ENCODE peak calls at places on chromosomes 3 and 15, in ten cellular contexts. H is epithelial cell of proximal tubule, T is PC-3, G is brain microvascular endothelial cell, I is fibroblast of pulmonary artery, O is colonic mucosa, E is ovary, X is lower lobe of right lung, F is GM12864, Q is stomach. M is an unnamed sample.

GRCh38 chr3:133930341-133930933 is 34.8 kb upstream of the RAB6B start:
- DNase-seq in E (no peak), F (no peak), X (no peak), O (peak), T (peak), I (peak), Q (no peak), G (peak), H (peak), M (no peak)

GRCh38 chr3:51734572-51734907 is 27.7 kb downstream of the GRM2 start:
- DNase-seq in G (no peak), O (no peak), Q (no peak), E (no peak), I (no peak), H (no peak), T (no peak), F (no peak), X (no peak), M (no peak)

GRCh38 chr3:23201154-23201838 is 1.8 kb upstream of the UBE2E2 start:
- DNase-seq in Q (no peak), X (no peak), F (no peak), H (no peak), E (no peak), I (peak), O (no peak), T (no peak), G (no peak), M (no peak)

GRCh38 chr3:160091441-160091840 is 102.8 kb downstream of the IL12A start:
- DNase-seq in H (no peak), I (no peak), O (no peak), T (peak), F (no peak), Q (no peak), E (no peak), G (no peak), X (no peak), M (no peak)

GRCh38 chr3:73352841-73353493 is 271.8 kb downstream of the PDZRN3 start:
- DNase-seq in F (no peak), H (no peak), G (no peak), T (no peak), E (no peak), I (no peak), X (no peak), O (no peak), Q (no peak), M (no peak)

GRCh38 chr15:46014532-46014931 is 379.7 kb downstream of the SQOR start:
- DNase-seq in E (no peak), G (no peak), I (no peak), Q (no peak), H (no peak), X (no peak), T (no peak), O (no peak), F (no peak), M (no peak)

GRCh38 chr3:128554100-128554464 is 61.1 kb upstream of the GATA2 start:
- DNase-seq in T (peak), E (no peak), X (no peak), H (peak), I (peak), Q (no peak), O (no peak), G (peak), F (no peak), M (peak)

GRCh38 chr15:88797648-88798339 is 5.4 kb upstream of the ACAN start:
- DNase-seq in E (no peak), I (no peak), H (no peak), X (no peak), Q (no peak), G (no peak), F (no peak), O (no peak), T (no peak), M (no peak)

GRCh38 chr15:28106294-28107110 is 7.4 kb upstream of the OCA2 start:
- DNase-seq in Q (no peak), X (peak), H (no peak), F (no peak), E (no peak), G (no peak), O (no peak), I (no peak), T (no peak), M (no peak)

DNA sequence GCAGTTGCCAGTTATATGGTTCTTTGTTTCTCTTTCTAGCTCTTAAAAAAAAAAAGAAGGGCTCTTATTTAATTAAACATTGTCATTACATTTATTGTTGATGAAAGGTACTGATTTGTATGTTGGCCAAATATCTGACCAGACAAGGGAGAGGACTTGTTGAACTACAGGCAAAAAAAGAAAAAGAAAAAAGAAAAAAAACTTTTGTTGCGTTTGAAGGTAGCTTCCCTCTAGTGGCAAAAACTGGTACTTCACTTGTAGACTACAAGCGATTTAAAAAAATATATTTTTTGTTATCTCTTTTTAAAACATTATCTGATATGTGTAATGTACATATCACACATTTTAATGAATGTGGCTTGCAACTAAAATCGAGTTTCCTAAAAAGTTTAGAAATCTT is 280.6 kb downstream of the ROBO2 start:
- DNase-seq in O (no peak), Q (no peak), F (no peak), X (no peak), I (peak), H (no peak), E (no peak), T (peak), G (peak), M (peak)
- TF ChIP-seq CTCF in O (peak), Q (peak), F (peak), X (peak), I (peak), H (peak), E (no peak), T (peak), G (peak), M (peak)

GRCh38 chr3:188439080-188439479 is 285.1 kb downstream of the LPP start:
- DNase-seq in G (no peak), X (no peak), E (no peak), H (no peak), O (no peak), Q (no peak), I (no peak), T (no peak), F (no peak), M (no peak)
- H3K4me3 ChIP-seq in G (no peak), X (no peak), E (no peak), H (no peak), O (no peak), Q (no peak), I (no peak), T (no peak), F (no peak), M (no peak)

DNA sequence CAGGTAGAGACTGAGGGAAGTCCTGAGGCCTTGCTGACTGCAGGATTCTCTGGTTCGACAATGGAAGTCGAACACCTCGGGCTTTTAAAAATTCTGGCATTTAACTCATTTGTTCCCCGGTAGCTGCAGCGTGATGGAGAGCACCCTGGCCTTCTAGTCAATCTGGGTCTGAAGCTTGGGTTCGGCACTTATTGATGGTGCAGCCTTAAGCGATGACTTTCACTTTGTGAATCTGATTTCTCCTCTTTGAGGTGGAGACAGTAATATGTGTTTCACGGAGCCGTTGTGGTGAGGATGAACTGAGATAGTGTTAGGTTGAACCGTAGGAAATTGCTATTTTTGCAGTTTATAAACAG is 621 bp upstream of the PARP6 start:
- DNase-seq in T (no peak), I (no peak), F (no peak), Q (no peak), G (no peak), H (no peak), E (no peak), X (no peak), O (no peak), M (no peak)
- TF ChIP-seq CTCF in T (no peak), I (no peak), F (no peak), Q (no peak), G (no peak), H (no peak), E (no peak), X (no peak), O (no peak), M (no peak)

GRCh38 chr3:10715886-10716285 is 100.1 kb upstream of the SLC6A11 start:
- DNase-seq in T (no peak), H (no peak), G (no peak), E (no peak), I (no peak), O (no peak), X (no peak), Q (no peak), F (no peak), M (no peak)

GRCh38 chr3:10712121-10712520 is 103.9 kb upstream of the SLC6A11 start:
- DNase-seq in O (no peak), T (no peak), Q (no peak), H (no peak), G (no peak), F (no peak), X (no peak), I (no peak), E (no peak), M (no peak)

GRCh38 chr3:10716964-10717363 is 99.1 kb upstream of the SLC6A11 start:
- DNase-seq in Q (no peak), T (no peak), E (no peak), O (no peak), G (no peak), I (no peak), F (no peak), X (no peak), H (no peak), M (no peak)

GRCh38 chr3:10717756-10718155 is 98.3 kb upstream of the SLC6A11 start:
- DNase-seq in T (no peak), E (no peak), G (no peak), H (no peak), O (no peak), I (no peak), X (no peak), F (no peak), Q (no peak), M (no peak)

DNA sequence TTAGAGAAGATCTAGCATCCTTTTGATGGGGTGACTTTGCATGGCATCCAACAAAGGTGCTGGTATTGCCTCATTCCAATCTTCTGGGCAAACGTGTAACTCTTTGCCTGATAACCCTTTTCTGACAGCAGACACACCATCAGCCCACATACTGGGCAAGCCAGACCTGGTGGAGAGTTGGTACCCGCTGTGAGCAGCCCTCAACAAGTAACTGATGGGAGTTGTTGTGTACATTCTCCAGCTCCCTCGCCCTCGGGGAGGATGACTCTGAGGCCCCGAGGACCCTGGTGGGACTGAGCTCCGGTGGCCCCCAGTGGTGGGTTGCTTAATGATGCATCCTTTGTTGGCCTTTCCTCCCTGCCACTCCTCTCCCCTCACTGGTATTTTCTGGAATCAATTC is 102.4 kb upstream of the SLC6A11 start:
- DNase-seq in O (no peak), T (no peak), F (no peak), Q (no peak), E (no peak), X (no peak), H (no peak), I (no peak), G (no peak), M (no peak)
- H3K4me3 ChIP-seq in O (no peak), T (no peak), F (no peak), Q (no peak), E (no peak), X (no peak), H (no peak), I (no peak), G (no peak), M (no peak)

GRCh38 chr3:58660998-58661397 is 5.6 kb downstream of the FAM3D start:
- DNase-seq in O (no peak), I (no peak), H (no peak), G (no peak), E (no peak), F (no peak), T (no peak), X (no peak), Q (no peak), M (no peak)

GRCh38 chr3:58657036-58657435 is 9.5 kb downstream of the FAM3D start:
- DNase-seq in T (no peak), X (no peak), F (no peak), Q (no peak), I (no peak), G (no peak), O (no peak), E (no peak), H (no peak), M (no peak)

GRCh38 chr3:58658508-58658907 is 8.1 kb downstream of the FAM3D start:
- DNase-seq in G (no peak), T (no peak), I (no peak), E (no peak), H (no peak), X (no peak), Q (no peak), F (no peak), O (no peak), M (no peak)

GRCh38 chr3:58657571-58658141 is 8.9 kb downstream of the FAM3D start:
- DNase-seq in F (no peak), H (no peak), G (no peak), T (peak), O (peak), I (no peak), Q (peak), E (no peak), X (no peak), M (no peak)

DNA sequence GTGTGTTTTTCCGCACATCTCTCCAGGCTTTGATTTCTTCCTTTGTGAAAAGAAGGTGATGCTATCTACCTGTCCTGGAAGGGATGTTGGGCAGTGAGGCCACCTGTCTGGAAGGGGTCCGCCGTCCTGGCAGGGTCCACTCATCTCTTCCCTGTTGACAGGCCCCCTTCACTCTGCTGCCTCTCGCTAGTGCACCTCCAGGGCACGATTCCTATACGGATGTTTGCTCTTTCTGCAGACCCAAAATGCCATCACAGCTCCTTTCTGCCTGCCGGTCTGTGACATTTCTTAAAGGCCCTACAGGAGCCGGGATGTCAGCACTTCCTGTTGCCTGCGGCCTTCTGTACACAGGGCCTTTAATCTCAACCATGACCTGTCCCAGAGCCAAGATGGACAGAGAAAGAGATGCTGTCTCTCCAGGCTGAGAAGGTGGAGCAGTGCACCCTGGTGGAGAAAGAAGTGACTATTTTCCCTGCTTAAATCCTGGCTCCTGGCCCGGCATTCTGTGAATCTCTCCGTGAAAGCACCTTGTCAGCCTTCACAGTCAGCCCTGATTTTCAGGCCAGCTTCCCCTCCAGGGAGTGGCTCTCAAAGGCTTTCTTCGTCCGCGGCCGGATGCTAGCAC is 7.4 kb downstream of the FAM3D start:
- DNase-seq in X (no peak), F (no peak), T (peak), I (peak), H (no peak), E (no peak), G (peak), Q (peak), O (peak), M (peak)
- TF ChIP-seq CTCF in X (peak), F (no peak), T (peak), I (peak), H (peak), E (no peak), G (peak), Q (peak), O (no peak), M (peak)

DNA sequence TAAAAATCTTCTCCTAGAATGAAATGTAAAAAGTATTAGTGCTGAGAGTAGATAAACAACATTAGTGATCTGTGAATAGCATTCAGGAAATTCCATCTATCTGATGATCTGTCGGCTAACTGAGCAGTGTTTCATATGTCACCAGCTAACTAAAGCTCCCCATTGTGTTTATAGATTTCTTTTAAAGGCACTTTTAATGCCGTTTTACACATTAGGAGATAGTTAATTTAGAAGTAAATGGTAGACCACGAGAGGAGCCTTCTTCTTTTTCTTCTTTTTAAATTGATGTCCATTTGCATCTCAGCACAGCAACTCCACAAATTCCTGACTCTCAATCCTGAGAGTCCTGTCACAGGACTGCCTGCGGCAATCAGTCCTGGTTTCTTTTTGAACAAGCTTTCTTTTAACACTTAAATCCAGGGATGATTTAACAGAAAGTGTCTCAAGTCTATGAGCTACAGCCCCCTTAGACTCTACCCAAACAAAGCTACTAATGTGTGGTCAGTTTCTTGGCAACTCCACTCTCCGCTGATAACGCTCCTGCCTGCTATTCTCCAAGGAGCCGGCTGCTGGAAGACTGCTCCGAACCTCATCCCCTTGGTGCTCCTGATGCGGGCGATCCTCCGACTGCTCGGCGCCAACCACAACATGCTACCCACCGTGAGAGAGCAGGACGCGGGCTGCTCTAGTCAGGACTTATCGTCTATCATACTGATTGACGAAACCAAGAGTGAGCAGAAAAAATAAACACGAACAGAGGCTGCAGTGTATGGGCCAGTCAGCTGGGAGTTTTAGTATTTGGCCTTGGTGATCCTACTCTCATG is 421.4 kb downstream of the MECOM start:
- DNase-seq in I (peak), X (peak), Q (peak), H (no peak), G (peak), T (no peak), O (no peak), E (no peak), F (no peak), M (no peak)
- H3K4me3 ChIP-seq in I (peak), X (peak), Q (peak), H (peak), G (peak), T (no peak), O (no peak), E (no peak), F (no peak), M (peak)

GRCh38 chr3:8713901-8714759 is 19.5 kb upstream of the CAV3 start:
- DNase-seq in G (no peak), H (no peak), T (no peak), E (no peak), Q (no peak), X (no peak), O (no peak), F (no peak), I (peak), M (no peak)
- TF ChIP-seq CTCF in G (peak), H (peak), T (peak), E (no peak), Q (no peak), X (no peak), O (no peak), F (peak), I (peak), M (peak)

DNA sequence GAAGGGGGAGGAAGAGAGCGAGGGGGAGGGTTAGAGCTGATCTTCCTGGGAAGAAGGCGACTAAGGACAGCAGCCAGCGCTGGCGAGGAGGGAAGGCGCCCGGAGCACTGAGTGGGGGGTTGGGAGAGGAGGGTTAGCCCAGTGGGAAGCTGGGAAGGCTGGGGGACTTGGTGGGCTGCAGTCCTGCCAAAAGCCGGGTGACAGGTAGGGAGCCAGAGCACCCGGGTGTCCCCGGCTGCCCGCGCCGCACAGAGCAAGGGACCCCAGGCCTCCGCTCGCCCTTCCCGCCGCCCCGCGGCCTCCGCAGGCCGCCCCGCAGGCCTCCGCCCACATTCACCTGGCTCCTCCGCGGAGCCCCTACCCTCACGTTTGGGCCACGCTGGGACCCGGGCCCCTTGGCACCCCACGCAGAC is 446 bp downstream of the SLC12A8 start:
- DNase-seq in T (peak), F (no peak), G (no peak), H (no peak), I (no peak), E (no peak), O (peak), X (no peak), Q (no peak), M (no peak)
- H3K4me3 ChIP-seq in T (peak), F (peak), G (peak), H (peak), I (peak), E (peak), O (peak), X (peak), Q (peak), M (peak)

M was measured in retinal pigment epithelial cell.